ENCODE peak calls at places on chromosomes 16 and 17, in four cellular contexts. O is GM12878, U is endothelial cell of umbilical vein, Y is HCT116. V is an unnamed sample.

GRCh38 chr16:77212736-77213541 is 13.7 kb downstream of the SYCE1L start:
- DNase-seq in O (no peak), U (peak), Y (no peak), V (peak)

GRCh38 chr16:66270333-66270927 is 96.1 kb upstream of the CDH5 start:
- DNase-seq in O (no peak), U (peak), Y (peak), V (peak)

GRCh38 chr16:68005786-68006286 is 6.6 kb upstream of the DPEP2 start:
- DNase-seq in O (no peak), U (peak), Y (no peak), V (no peak)

GRCh38 chr17:77470330-77470786 is 329.6 kb downstream of the SEC14L1 start:
- DNase-seq in O (no peak), U (no peak), Y (no peak), V (no peak)

GRCh38 chr17:71870546-71870862 is 250.3 kb upstream of the SOX9 start:
- DNase-seq in O (no peak), U (no peak), Y (no peak), V (no peak)

GRCh38 chr17:42674755-42675347 is 1.9 kb downstream of the PLEKHH3 start:
- DNase-seq in O (no peak), U (no peak), Y (no peak), V (no peak)

GRCh38 chr16:67399218-67399733 is 6.0 kb upstream of the TPPP3 start:
- DNase-seq in O (no peak), U (peak), Y (no peak), V (no peak)

GRCh38 chr17:43085489-43085888 is 39.7 kb downstream of the BRCA1 start:
- DNase-seq in O (no peak), U (peak), Y (peak), V (peak)

GRCh38 chr17:28416703-28417311 is 10.8 kb upstream of the SLC46A1 start:
- DNase-seq in O (no peak), U (peak), Y (peak), V (peak)

GRCh38 chr17:14923981-14924380 is 341.1 kb downstream of the PMP22 start:
- DNase-seq in O (no peak), U (no peak), Y (no peak), V (peak)

GRCh38 chr16:72139908-72140307 is 32.0 kb downstream of the PMFBP1 start:
- DNase-seq in O (no peak), U (no peak), Y (no peak), V (no peak)

GRCh38 chr16:69823831-69824563 is 61.9 kb downstream of the WWP2 start:
- DNase-seq in O (peak), U (peak), Y (no peak), V (no peak)

GRCh38 chr17:66916946-66917345 is 47.6 kb upstream of the CACNG4 start:
- DNase-seq in O (no peak), U (no peak), Y (no peak), V (no peak)

GRCh38 chr17:46733837-46734516 is 84.5 kb downstream of the WNT3 start:
- DNase-seq in O (no peak), U (no peak), Y (no peak), V (peak)

GRCh38 chr16:51445250-51445649 is 294.2 kb upstream of the SALL1 start:
- DNase-seq in O (no peak), U (no peak), Y (no peak), V (no peak)

GRCh38 chr16:74024997-74025396 is 271.6 kb upstream of the PSMD7 start:
- DNase-seq in O (no peak), U (no peak), Y (no peak), V (no peak)

GRCh38 chr17:77996256-77996655 is 37.8 kb downstream of the TNRC6C start:
- DNase-seq in O (no peak), U (no peak), Y (no peak), V (no peak)

GRCh38 chr17:1030684-1031557 is 34.0 kb downstream of the TIMM22 start:
- DNase-seq in O (no peak), U (no peak), Y (no peak), V (peak)

GRCh38 chr17:10135539-10136257 is 62.7 kb downstream of the GAS7 start:
- DNase-seq in O (no peak), U (no peak), Y (no peak), V (no peak)
- H3K4me2 ChIP-seq in O (no peak), U (no peak), Y (no peak), V (no peak)

GRCh38 chr17:81898885-81899284 is 3.2 kb upstream of the NPB start:
- DNase-seq in O (no peak), U (no peak), Y (no peak), V (no peak)
- H3K4me2 ChIP-seq in O (no peak), U (no peak), Y (peak), V (no peak)

GRCh38 chr16:87076331-87076949 is 240.8 kb downstream of the C16orf95 start:
- DNase-seq in O (no peak), U (no peak), Y (no peak), V (no peak)

GRCh38 chr16:87076950-87077749 is 240.0 kb downstream of the C16orf95 start:
- DNase-seq in O (no peak), U (peak), Y (peak), V (peak)

GRCh38 chr16:87077750-87078127 is 239.5 kb downstream of the C16orf95 start:
- DNase-seq in O (no peak), U (no peak), Y (no peak), V (no peak)

GRCh38 chr16:87074635-87075318 is 242.4 kb downstream of the C16orf95 start:
- DNase-seq in O (peak), U (no peak), Y (no peak), V (no peak)

DNA sequence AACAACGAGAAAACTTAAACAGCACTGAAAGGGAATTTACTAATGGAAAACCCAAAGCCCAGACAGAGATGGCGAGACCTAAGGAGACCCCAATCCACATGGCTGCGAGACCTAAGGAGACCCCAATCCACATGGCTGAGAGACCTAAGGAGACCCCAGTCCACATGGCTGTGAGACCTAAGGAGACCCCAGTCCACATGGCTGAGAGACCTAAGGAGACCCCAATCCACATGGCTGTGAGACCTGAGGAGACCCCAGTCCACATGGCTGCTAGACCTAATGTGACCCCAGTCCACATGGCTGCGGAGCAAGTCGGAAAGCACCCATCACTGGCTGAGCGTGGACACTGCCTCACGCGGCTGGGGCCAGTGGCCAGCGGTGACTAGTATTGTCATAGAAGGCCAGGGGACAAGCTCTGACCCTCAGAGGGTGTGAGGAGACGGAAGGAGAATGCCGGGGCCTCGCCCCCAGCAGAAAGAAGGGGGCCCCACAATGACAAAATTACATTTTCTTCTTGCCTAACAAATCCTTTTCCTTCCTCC is 241.8 kb downstream of the C16orf95 start:
- DNase-seq in O (no peak), U (no peak), Y (no peak), V (no peak)
- H3K4me2 ChIP-seq in O (peak), U (no peak), Y (no peak), V (no peak)

GRCh38 chr16:53042235-53042645 is 10.5 kb downstream of the CHD9NB start:
- DNase-seq in O (no peak), U (no peak), Y (no peak), V (no peak)
- H3K4me2 ChIP-seq in O (no peak), U (no peak), Y (no peak), V (no peak)

GRCh38 chr16:30585400-30586191 is at the start of gene ZNF785:
- DNase-seq in O (peak), U (peak), Y (no peak), V (peak)

GRCh38 chr16:30581462-30581861 is 4.0 kb downstream of the ZNF785 start:
- DNase-seq in O (no peak), U (no peak), Y (no peak), V (no peak)

GRCh38 chr16:30588651-30589050 is 3.2 kb upstream of the ZNF785 start:
- DNase-seq in O (no peak), U (no peak), Y (no peak), V (no peak)

GRCh38 chr16:30585022-30585399 is 486 bp downstream of the ZNF785 start:
- DNase-seq in O (no peak), U (no peak), Y (no peak), V (peak)

DNA sequence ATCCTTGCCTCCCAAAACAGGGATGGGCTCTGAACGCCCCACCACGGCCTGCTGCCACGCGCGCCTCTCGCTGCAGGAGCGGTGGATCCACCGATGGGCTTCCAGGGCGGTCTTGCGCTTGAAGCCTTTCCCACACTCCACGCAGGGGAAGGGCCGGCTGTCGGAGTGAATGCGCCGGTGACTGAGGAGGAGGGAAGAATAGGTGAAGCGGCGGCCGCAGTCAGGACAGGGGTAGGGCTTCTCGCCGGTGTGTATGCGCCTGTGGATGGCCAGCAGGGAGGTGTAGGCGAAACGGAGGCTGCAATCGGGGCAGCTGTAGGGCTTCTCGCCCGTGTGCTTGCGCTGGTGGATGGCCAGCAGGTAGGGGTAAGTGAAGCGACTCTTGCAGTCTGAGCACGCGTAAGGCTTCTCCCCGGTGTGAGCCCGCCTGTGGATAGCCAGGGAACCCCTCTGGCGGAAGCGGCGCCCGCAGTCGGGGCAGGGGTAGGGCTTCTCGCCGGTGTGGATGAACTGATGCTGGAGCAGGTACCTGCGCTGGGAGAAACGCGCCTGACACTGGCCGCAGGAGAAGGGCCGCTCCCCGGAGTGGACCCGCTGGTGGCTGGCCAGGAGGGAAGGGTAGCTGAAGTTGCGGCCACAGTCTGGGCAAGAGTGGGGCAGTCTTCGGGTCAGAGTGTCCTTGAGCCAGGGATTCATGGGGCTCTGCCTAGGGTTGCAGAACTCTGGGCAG is 2.7 kb downstream of the ZNF785 start:
- DNase-seq in O (no peak), U (no peak), Y (no peak), V (no peak)
- H3K4me2 ChIP-seq in O (no peak), U (no peak), Y (no peak), V (no peak)

DNA sequence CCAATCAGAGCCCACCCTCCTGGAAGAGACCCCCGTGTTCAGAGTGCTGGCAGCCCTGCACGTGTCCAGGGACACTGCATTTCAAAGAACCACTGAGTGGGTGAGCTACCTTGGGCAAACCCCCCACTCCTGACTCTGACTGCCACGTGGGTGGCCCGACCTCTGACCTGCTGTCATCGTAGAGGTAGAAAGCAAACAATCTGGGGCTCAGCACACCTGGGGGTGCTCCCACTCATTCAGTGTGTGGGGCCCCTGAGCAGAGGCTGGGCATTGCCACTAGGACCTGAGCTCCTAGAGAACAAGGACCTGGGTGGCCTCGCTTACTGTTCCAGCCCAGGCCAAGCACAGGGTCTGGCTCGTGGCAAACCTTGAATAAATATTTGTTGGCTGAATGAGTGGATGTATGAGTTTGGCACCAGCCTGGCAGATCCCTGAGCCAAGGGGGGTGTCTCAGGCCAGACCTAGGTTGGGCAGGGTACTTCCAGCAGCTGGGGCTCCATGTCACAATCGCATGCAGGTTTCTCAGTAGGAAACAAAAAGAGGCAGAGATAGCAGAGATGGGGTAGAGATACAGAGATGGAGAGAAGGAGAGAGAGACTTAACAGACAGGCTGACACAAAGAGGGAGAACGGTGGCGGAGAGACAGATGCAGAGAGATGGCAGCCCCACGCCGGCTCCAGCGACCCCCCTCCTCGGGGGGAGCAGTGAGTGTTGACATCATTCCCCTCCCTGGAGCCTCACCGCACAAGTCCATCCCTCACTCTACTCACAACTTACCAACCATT is 5.4 kb upstream of the DRC7 start:
- DNase-seq in O (no peak), U (no peak), Y (no peak), V (no peak)
- H3K4me2 ChIP-seq in O (peak), U (no peak), Y (no peak), V (no peak)

DNA sequence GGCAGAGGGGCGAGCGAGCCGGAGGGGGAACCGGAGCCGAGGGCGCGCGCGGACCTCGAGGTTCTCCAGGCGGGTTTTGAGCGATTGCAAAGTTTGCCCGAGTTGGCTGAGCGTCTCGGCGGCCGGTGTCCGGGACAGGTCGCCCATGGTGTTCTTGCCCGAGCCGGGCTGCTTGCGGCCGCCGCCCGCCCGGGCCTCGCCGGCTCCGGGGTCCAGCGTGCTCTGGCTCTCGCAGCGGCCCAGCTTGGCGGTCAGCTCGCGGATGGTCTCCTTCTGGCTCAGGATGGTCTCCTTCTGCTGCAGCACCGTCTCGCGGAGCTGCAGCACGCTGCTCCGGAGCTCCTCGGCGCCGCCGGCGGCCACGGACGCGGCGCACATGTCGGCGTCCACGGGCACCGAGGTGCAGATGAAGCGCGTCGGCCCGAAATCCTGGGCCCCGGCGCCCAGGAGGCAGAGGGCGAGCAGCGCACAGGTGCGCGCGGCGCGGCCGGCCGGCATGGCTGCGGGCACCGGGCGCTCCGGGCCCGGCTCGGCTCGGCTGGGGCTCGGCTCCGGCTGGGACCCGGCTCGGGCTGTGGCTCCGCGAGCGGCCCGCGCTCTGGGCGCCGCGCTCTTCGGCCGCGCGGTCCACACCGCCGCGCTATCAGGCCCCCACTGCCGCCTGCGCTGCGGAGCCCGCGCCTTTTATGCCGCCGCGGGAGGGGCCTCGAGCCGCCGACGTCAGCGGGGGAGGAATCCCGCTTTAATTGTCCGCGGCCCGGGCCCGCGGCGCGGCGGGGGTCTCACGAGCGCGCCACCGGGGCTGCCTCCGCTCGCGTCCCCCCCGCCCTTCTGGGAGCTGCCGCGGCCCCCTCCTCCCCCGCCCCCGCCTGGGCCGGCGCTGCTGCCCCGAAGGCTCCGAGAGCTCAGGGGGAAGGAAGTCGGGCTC is at the start of gene NPTX1:
- DNase-seq in O (no peak), U (peak), Y (no peak), V (no peak)
- H3K4me2 ChIP-seq in O (peak), U (no peak), Y (no peak), V (peak)

GRCh38 chr17:5821057-5821456 is 236.7 kb upstream of the NLRP1 start:
- DNase-seq in O (no peak), U (no peak), Y (no peak), V (no peak)
- H3K4me2 ChIP-seq in O (no peak), U (no peak), Y (peak), V (no peak)

V was measured in fibroblast of lung.